ENCODE peak calls at places on chromosomes 4 and X, in six cellular contexts. Q is non-pigmented ciliary epithelial cell; S is esophagus squamous epithelium; E is RKO; T is activated CD8-positive, alpha-beta T cell treated with anti-CD3 and anti-CD28 coated beads, Interleukin-2, amount 10 ng/mL, durations not matched to agents 7 days and 5 days; C is head of caudate nucleus. W is an unnamed sample.

GRCh38 chrX:39439910-39440733 is 638.9 kb downstream of the MID1IP1 start:
- DNase-seq in Q (no peak), C (no peak), T (peak; percentile 27), S (no peak), E (no peak), W (no peak)

GRCh38 chr4:182478475-182478874 is 235.3 kb downstream of the TENM3 start:
- DNase-seq in T (no peak), Q (peak; percentile 8), S (no peak), E (peak; percentile 74), C (no peak), W (peak; percentile 3)

GRCh38 chr4:952881-953573 is 20.3 kb downstream of the DGKQ start:
- DNase-seq in E (no peak), S (no peak), T (no peak), Q (no peak), C (no peak), W (no peak)

GRCh38 chr4:123559955-123560669 is 163.5 kb downstream of the SPRY1 start:
- DNase-seq in Q (no peak), T (no peak), E (no peak), C (no peak), S (no peak), W (no peak)

GRCh38 chrX:108221481-108221880 is 129.9 kb downstream of the ATG4A start:
- DNase-seq in E (no peak), T (no peak), Q (no peak), S (no peak), C (no peak), W (no peak)

GRCh38 chr4:1856920-1857699 is 1.2 kb upstream of the LETM1 start:
- DNase-seq in C (no peak), E (peak; percentile 36), T (no peak), Q (no peak), S (no peak), W (no peak)

GRCh38 chr4:52996261-52997131 is 134.4 kb downstream of the RASL11B start:
- DNase-seq in E (no peak), T (no peak), S (no peak), Q (no peak), C (no peak), W (no peak)

GRCh38 chrX:28016823-28017222 is 35.6 kb upstream of the DCAF8L1 start:
- DNase-seq in C (no peak), S (no peak), Q (no peak), E (no peak), T (no peak), W (no peak)

GRCh38 chr4:122150896-122151295 is 1.2 kb upstream of the BLTP1 start:
- DNase-seq in E (no peak), Q (no peak), C (no peak), S (no peak), T (no peak), W (no peak)

GRCh38 chr4:119300072-119300387 is 21.9 kb downstream of the FABP2 start:
- DNase-seq in C (peak; percentile 16), E (peak; percentile 66), Q (no peak), S (no peak), T (peak; percentile 53), W (no peak)

GRCh38 chr4:1199556-1200331 is 27.4 kb upstream of the SPON2 start:
- DNase-seq in E (no peak), S (no peak), Q (no peak), C (no peak), T (no peak), W (no peak)

GRCh38 chrX:118459494-118459893 is 36.1 kb upstream of the DOCK11 start:
- DNase-seq in E (peak; percentile 65), C (peak; percentile 5), Q (no peak), T (peak; percentile 27), S (no peak), W (peak; percentile 4)

GRCh38 chr4:121072836-121073362 is 564 bp upstream of the NDNF start:
- DNase-seq in C (no peak), T (no peak), S (no peak), E (no peak), Q (no peak), W (no peak)

GRCh38 chr4:17128268-17128667 is 229.8 kb upstream of the LDB2 start:
- DNase-seq in Q (no peak), S (no peak), C (no peak), T (no peak), E (no peak), W (no peak)

GRCh38 chrX:28189011-28189410 is 207.8 kb upstream of the DCAF8L1 start:
- DNase-seq in E (peak; percentile 82), S (no peak), T (no peak), C (no peak), Q (peak; percentile 45), W (no peak)

GRCh38 chrX:151151668-151152267 is 24.6 kb upstream of the GPR50 start:
- DNase-seq in E (peak; percentile 75), S (no peak), Q (no peak), T (peak; percentile 41), C (no peak), W (no peak)

GRCh38 chr4:104896623-104897296 is 249.9 kb upstream of the TET2 start:
- DNase-seq in Q (peak; percentile 32), T (no peak), E (no peak), S (no peak), C (no peak), W (no peak)

GRCh38 chrX:69291111-69291510 is 125.9 kb upstream of the PJA1 start:
- DNase-seq in C (no peak), E (no peak), T (no peak), S (no peak), Q (no peak), W (no peak)

GRCh38 chr4:115279300-115279699 is 165.9 kb upstream of the NDST4 start:
- DNase-seq in T (no peak), C (no peak), S (no peak), E (peak; percentile 7), Q (no peak), W (no peak)

GRCh38 chr4:108210989-108211725 is 42.4 kb upstream of the LEF1 start:
- DNase-seq in E (peak; percentile 82), Q (no peak), S (no peak), T (no peak), C (no peak), W (no peak)

GRCh38 chrX:121958886-121959285 is 911.5 kb downstream of the GLUD2 start:
- DNase-seq in S (no peak), C (no peak), E (peak; percentile 36), Q (peak; percentile 8), T (no peak), W (no peak)

GRCh38 chrX:151762802-151763201 is 28.3 kb downstream of the CNGA2 start:
- DNase-seq in Q (no peak), C (no peak), E (no peak), S (no peak), T (no peak), W (no peak)

GRCh38 chr4:72564184-72564583 is 4.8 kb downstream of the ADAMTS3 start:
- DNase-seq in T (no peak), S (no peak), C (no peak), Q (no peak), E (no peak), W (peak; percentile 19)